ENCODE peak calls at places on chromosomes 2 and 18, in six cellular contexts. V, J, A, I, T and G are unnamed samples.

GRCh38 chr2:173104156-173104555 is 28.5 kb downstream of the MAP3K20 start:
- DNase-seq in T (no peak), J (no peak), I (no peak), V (no peak), A (no peak), G (no peak)

GRCh38 chr2:171553858-171554257 is 31.6 kb downstream of the CYBRD1 start:
- DNase-seq in V (peak), J (peak), A (no peak), T (peak), I (peak), G (peak)

GRCh38 chr2:215022418-215022817 is 116.0 kb downstream of the ABCA12 start:
- DNase-seq in T (peak), J (no peak), I (no peak), A (no peak), V (no peak), G (no peak)

GRCh38 chr18:46891742-46892214 is 25.5 kb downstream of the PIAS2 start:
- DNase-seq in I (no peak), V (no peak), A (no peak), J (no peak), T (no peak), G (no peak)

GRCh38 chr18:59621027-59621426 is 76.2 kb downstream of the CCBE1 start:
- DNase-seq in I (no peak), A (no peak), V (no peak), J (no peak), T (no peak), G (no peak)

GRCh38 chr2:20992201-20992711 is 51.6 kb downstream of the APOB start:
- DNase-seq in V (no peak), I (no peak), A (no peak), T (peak), J (no peak), G (no peak)

GRCh38 chr18:2572892-2573291 is 1.5 kb downstream of the NDC80 start:
- DNase-seq in T (no peak), A (no peak), I (no peak), J (no peak), V (peak), G (no peak)

GRCh38 chr2:235618039-235618438 is 124.2 kb downstream of the AGAP1 start:
- DNase-seq in V (no peak), T (no peak), I (no peak), A (no peak), J (no peak), G (no peak)

GRCh38 chr2:149857344-149857743 is 269.8 kb upstream of the MMADHC start:
- DNase-seq in A (no peak), V (no peak), I (no peak), J (no peak), T (no peak), G (no peak)

GRCh38 chr2:46861916-46862315 is 53.7 kb downstream of the MCFD2 start:
- DNase-seq in A (no peak), I (no peak), T (no peak), V (no peak), J (no peak), G (no peak)

GRCh38 chr2:115746151-115746550 is 1303.7 kb downstream of the DPP10 start:
- DNase-seq in T (no peak), V (no peak), A (no peak), J (no peak), I (no peak), G (no peak)

GRCh38 chr2:9656270-9656766 is 25.5 kb upstream of the YWHAQ start:
- DNase-seq in A (no peak), J (no peak), T (no peak), I (peak), V (peak), G (peak)

GRCh38 chr2:72172478-72172877 is 24.8 kb upstream of the CYP26B1 start:
- DNase-seq in T (no peak), I (no peak), J (no peak), A (no peak), V (no peak), G (no peak)

GRCh38 chr2:72145658-72146329 is 1.9 kb downstream of the CYP26B1 start:
- DNase-seq in V (no peak), I (no peak), J (peak), A (no peak), T (peak), G (no peak)

GRCh38 chr2:12543452-12544220 is 173.1 kb upstream of the TRIB2 start:
- DNase-seq in J (peak), I (no peak), T (no peak), A (no peak), V (no peak), G (no peak)

GRCh38 chr2:176584333-176584732 is 315.1 kb downstream of the MTX2 start:
- DNase-seq in T (no peak), J (no peak), V (no peak), I (no peak), A (no peak), G (no peak)

GRCh38 chr2:383173-383572 is 95.3 kb upstream of the ALKAL2 start:
- DNase-seq in T (peak), A (no peak), J (peak), I (no peak), V (no peak), G (no peak)

GRCh38 chr2:60858897-60859311 is 22.5 kb upstream of the REL start:
- DNase-seq in J (no peak), A (no peak), V (no peak), I (peak), T (no peak), G (no peak)

GRCh38 chr2:213934560-213934959 is 476.3 kb upstream of the VWC2L start:
- DNase-seq in T (peak), A (no peak), V (peak), I (peak), J (peak), G (no peak)

GRCh38 chr2:236352761-236353593 is 88.8 kb upstream of the ASB18 start:
- DNase-seq in A (peak), J (peak), T (peak), I (no peak), V (peak), G (peak)

GRCh38 chr18:22998336-22998735 is 65.2 kb downstream of the RBBP8 start:
- DNase-seq in T (no peak), A (no peak), V (no peak), J (no peak), I (no peak), G (no peak)

GRCh38 chr2:200288670-200289429 is 17.6 kb upstream of the SPATS2L start:
- DNase-seq in T (no peak), A (no peak), I (no peak), J (no peak), V (no peak), G (no peak)

GRCh38 chr2:175792199-175792598 is 209.9 kb downstream of the LNPK start:
- DNase-seq in T (no peak), A (no peak), V (no peak), J (no peak), I (no peak), G (no peak)

GRCh38 chr2:207394812-207395534 is 134.8 kb upstream of the CREB1 start:
- DNase-seq in T (no peak), J (no peak), A (peak), V (peak), I (no peak), G (peak)

GRCh38 chr2:158464426-158465281 is 7.9 kb downstream of the PKP4 start:
- DNase-seq in J (peak), I (peak), A (no peak), T (peak), V (peak), G (no peak)

GRCh38 chr2:104378853-104379374 is 475.0 kb upstream of the POU3F3 start:
- DNase-seq in V (peak), A (no peak), J (peak), I (peak), T (peak), G (no peak)

GRCh38 chr2:33484042-33484621 is 7.7 kb downstream of the RASGRP3 start:
- DNase-seq in V (no peak), T (no peak), I (no peak), J (no peak), A (no peak), G (no peak)
- TF ChIP-seq REST in V (no peak), T (no peak), I (no peak), J (no peak), A (no peak), G (no peak)

GRCh38 chr2:18490901-18491300 is 69.6 kb downstream of the RDH14 start:
- DNase-seq in J (no peak), T (no peak), V (no peak), I (no peak), A (no peak), G (no peak)

GRCh38 chr2:18496516-18496915 is 63.9 kb downstream of the RDH14 start:
- DNase-seq in T (no peak), A (no peak), V (no peak), I (no peak), J (no peak), G (no peak)

GRCh38 chr2:18491577-18491976 is 68.9 kb downstream of the RDH14 start:
- DNase-seq in T (no peak), J (no peak), I (no peak), V (no peak), A (no peak), G (no peak)

GRCh38 chr2:18495058-18495457 is 65.4 kb downstream of the RDH14 start:
- DNase-seq in V (no peak), I (no peak), T (no peak), A (no peak), J (no peak), G (no peak)

DNA sequence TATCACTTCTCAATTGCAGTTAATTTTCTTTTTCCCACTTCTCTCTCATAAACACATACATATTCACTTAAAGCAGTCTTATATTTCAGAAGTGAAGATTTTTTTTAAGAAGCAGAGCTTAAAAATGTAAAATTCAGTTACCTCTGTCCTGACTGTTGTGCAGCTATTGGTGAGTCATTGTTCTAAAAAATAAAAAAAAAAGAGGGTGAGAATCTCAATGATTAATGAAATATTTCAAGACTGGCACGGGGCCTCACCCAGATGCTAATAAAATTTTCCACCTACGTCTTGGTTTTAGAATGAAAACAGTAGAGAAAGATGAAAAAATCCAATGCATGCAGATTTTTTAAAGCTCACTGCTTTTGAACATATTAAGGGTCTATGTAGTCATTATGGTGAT is 67.7 kb downstream of the RDH14 start:
- DNase-seq in A (no peak), I (no peak), J (no peak), T (no peak), V (no peak), G (no peak)
- TF ChIP-seq POLR2AphosphoS5 in A (no peak), I (no peak), J (no peak), T (no peak), V (no peak), G (no peak)

GRCh38 chr2:240603081-240603835 is 16.7 kb downstream of the CAPN10 start:
- DNase-seq in A (no peak), T (no peak), I (no peak), J (no peak), V (no peak), G (no peak)
- H3K4me3 ChIP-seq in A (no peak), T (no peak), I (no peak), J (no peak), V (no peak), G (no peak)

DNA sequence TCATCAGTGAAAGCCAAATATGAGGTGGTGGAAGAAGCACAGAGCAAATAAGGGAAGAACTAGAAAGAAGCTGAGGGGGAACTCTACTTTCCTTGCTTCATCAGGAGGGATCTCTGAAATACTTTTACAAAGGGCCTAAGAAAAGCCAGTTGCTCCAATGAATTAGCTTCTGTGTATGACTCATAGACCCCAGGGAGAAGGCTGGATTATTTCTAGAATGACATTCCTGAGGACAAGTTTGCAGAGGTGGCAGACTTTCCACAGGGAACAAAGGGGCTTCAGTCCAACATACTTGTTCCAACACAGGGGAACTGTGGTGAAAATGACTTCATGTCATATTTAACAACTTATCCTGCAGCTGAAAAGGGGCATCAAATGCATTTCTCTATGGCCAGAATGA is 29.0 kb downstream of the DOK1 start:
- DNase-seq in T (peak), V (no peak), J (no peak), A (peak), I (peak), G (no peak)
- TF ChIP-seq REST in T (no peak), V (no peak), J (no peak), A (no peak), I (no peak), G (no peak)

GRCh38 chr2:182616471-182617393 is 99.3 kb upstream of the DNAJC10 start:
- DNase-seq in V (no peak), T (no peak), J (no peak), I (peak), A (no peak), G (no peak)
- TF ChIP-seq POLR2AphosphoS5 in V (no peak), T (no peak), J (no peak), I (no peak), A (no peak), G (no peak)

GRCh38 chr2:99876956-99877355 is 265.4 kb downstream of the AFF3 start:
- DNase-seq in I (no peak), J (no peak), A (no peak), T (no peak), V (no peak), G (no peak)
- H3K4me3 ChIP-seq in I (no peak), J (no peak), A (no peak), T (no peak), V (no peak), G (no peak)

GRCh38 chr2:188328419-188328818 is 36.7 kb downstream of the GULP1 start:
- DNase-seq in A (no peak), J (no peak), T (no peak), I (no peak), V (no peak), G (no peak)

GRCh38 chr2:188332619-188333018 is 40.9 kb downstream of the GULP1 start:
- DNase-seq in T (no peak), I (no peak), V (no peak), J (no peak), A (no peak), G (no peak)

GRCh38 chr2:188330316-188331053 is 38.8 kb downstream of the GULP1 start:
- DNase-seq in J (no peak), V (no peak), I (no peak), T (peak), A (no peak), G (no peak)

GRCh38 chr2:188338463-188338862 is 46.8 kb downstream of the GULP1 start:
- DNase-seq in T (no peak), A (no peak), V (no peak), J (no peak), I (no peak), G (no peak)

DNA sequence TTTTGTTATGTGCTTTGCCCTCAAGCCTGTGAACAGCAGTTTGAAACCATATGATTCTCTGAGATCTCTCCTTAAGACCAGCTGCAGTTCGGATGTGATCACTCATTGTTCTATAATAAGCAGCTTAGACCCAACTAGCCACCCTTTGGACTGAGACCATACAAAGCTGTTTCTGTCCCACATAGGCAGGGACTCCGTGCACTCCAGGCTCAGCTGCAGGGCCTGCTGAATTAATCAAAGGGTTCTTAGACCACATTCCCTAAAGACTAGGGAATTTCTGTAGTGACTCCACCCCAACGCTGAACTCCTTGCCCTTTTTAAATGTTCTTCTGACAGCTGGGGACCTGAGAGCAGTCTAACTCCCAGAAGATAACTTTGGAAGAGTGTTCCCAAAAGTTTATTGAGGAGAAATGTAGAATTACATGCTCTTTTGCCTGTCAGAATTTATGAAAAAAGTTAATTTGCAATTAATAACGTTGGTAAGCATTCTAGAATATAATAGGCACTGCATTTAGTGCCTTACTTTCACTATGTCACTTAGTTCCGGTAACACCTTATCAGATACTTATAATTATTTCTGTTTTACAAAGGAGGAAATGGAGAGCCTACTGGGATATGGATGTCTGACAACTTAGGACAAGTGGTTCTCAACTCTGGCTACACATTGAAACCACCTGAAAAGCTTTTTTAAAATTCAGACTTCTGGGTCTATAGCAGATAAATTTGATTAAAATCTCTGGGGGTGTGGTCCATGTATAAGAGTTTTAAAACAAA is 42.3 kb downstream of the GULP1 start:
- DNase-seq in T (no peak), J (no peak), I (no peak), V (peak), A (no peak), G (no peak)
- TF ChIP-seq REST in T (no peak), J (no peak), I (no peak), V (no peak), A (no peak), G (no peak)

GRCh38 chr2:25310690-25310964 is 31.1 kb downstream of the DNMT3A start:
- DNase-seq in T (no peak), V (no peak), I (no peak), A (no peak), J (no peak), G (no peak)

GRCh38 chr2:25308599-25308998 is 33.1 kb downstream of the DNMT3A start:
- DNase-seq in T (no peak), A (no peak), I (no peak), V (no peak), J (no peak), G (no peak)

GRCh38 chr2:25307949-25308557 is 33.7 kb downstream of the DNMT3A start:
- DNase-seq in T (no peak), A (no peak), I (no peak), V (no peak), J (no peak), G (no peak)

GRCh38 chr2:25310965-25311865 is 30.5 kb downstream of the DNMT3A start:
- DNase-seq in J (peak), V (no peak), T (peak), A (peak), I (peak), G (no peak)

GRCh38 chr2:25309402-25309801 is 32.3 kb downstream of the DNMT3A start:
- DNase-seq in A (peak), I (peak), T (peak), J (peak), V (peak), G (peak)
- TF ChIP-seq POLR2AphosphoS5 in A (no peak), I (no peak), T (no peak), J (no peak), V (no peak), G (no peak)